ENCODE peak calls at places on chromosome 1, in nine cellular contexts. I, Z, D, L, T, B, M, Y and F are unnamed samples. For H3K36me3, the result is how much of the 10 kb centered on the place peaks cover.

GRCh38 chr1:115129071-115129640 is 39.9 kb upstream of the TSPAN2 start:
- DNase-seq in T (no peak), Y (no peak), B (no peak), D (no peak), Z (no peak), M (no peak), I (no peak), L (no peak), F (no peak)

GRCh38 chr1:199269241-199269640 is 630.4 kb downstream of the PTPRC start:
- DNase-seq in L (no peak), Y (no peak), Z (no peak), D (no peak), T (no peak), B (no peak), I (peak), M (no peak), F (no peak)

GRCh38 chr1:181732218-181732990 is 249.1 kb downstream of the CACNA1E start:
- DNase-seq in D (no peak), L (no peak), T (no peak), Y (no peak), B (no peak), I (no peak), M (no peak), Z (no peak), F (no peak)

GRCh38 chr1:167904641-167905040 is 9.3 kb downstream of the ADCY10 start:
- DNase-seq in I (peak), B (no peak), L (no peak), T (no peak), D (no peak), Y (no peak), M (peak), Z (no peak), F (peak)

GRCh38 chr1:15736035-15736665 is at the start of gene SLC25A34:
- DNase-seq in T (no peak), I (no peak), B (peak), M (no peak), D (peak), Z (no peak), Y (peak), L (no peak), F (no peak)

GRCh38 chr1:62131093-62131725 is 63.4 kb upstream of the L1TD1 start:
- DNase-seq in T (peak), D (peak), Y (no peak), I (peak), M (peak), L (no peak), Z (peak), B (no peak), F (no peak)

GRCh38 chr1:35876988-35877387 is 6.0 kb upstream of the AGO1 start:
- DNase-seq in T (no peak), M (peak), Z (no peak), D (no peak), Y (no peak), L (no peak), I (no peak), B (no peak), F (no peak)

GRCh38 chr1:228175316-228176023 is 9.9 kb downstream of the IBA57 start:
- DNase-seq in B (no peak), L (no peak), M (no peak), I (no peak), T (no peak), D (no peak), Y (no peak), Z (no peak), F (no peak)

GRCh38 chr1:225343618-225344017 is 84.2 kb downstream of the LBR start:
- DNase-seq in I (no peak), B (no peak), Y (no peak), M (peak), D (no peak), L (peak), T (peak), Z (no peak), F (no peak)

GRCh38 chr1:10730985-10731384 is 65.5 kb downstream of the CASZ1 start:
- DNase-seq in M (peak), Y (no peak), L (peak), T (no peak), I (peak), B (no peak), D (no peak), Z (no peak), F (peak)

GRCh38 chr1:51922040-51922439 is 43.5 kb upstream of the NRDC start:
- DNase-seq in Y (no peak), D (no peak), B (no peak), I (no peak), L (no peak), Z (no peak), M (no peak), T (no peak), F (no peak)

GRCh38 chr1:230067871-230068814 is 1.1 kb downstream of the GALNT2 start:
- DNase-seq in I (no peak), L (no peak), Y (peak), M (peak), D (peak), Z (no peak), T (peak), B (peak), F (no peak)
- TF ChIP-seq CTCF in I (peak), L (no peak), Y (peak), M (peak), D (no peak), Z (no peak), T (peak), B (no peak), F (peak)

DNA sequence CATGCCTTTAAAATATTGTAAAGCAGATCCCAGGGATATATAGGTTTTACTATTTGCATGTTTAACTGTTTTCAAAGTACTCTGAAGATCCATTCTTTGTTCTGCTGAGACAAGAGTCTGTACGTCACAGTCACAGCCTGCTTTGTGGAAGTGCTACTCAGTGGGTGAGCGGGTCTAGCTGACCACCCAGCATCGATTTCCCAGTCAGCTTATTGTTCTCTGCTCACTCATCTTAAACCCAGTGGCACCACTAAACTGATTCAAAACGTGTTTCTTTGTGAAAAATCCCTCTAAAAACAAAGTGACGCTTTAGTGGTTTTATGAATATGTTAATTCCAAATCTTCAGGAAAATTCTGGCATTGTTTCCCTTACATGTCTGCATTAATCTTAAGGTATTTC is 12.4 kb downstream of the PLPP3 start:
- DNase-seq in M (no peak), I (peak), Z (no peak), T (no peak), D (no peak), L (no peak), B (no peak), Y (no peak), F (no peak)
- H3K36me3 ChIP-seq in M (under half), I (under half), Z (under half), T (under half), D (under half), L (under half), B (under half), Y (under half), F (under half)

GRCh38 chr1:91871994-91872393 is 14.0 kb downstream of the TGFBR3 start:
- DNase-seq in Z (no peak), M (peak), B (no peak), Y (no peak), L (no peak), I (peak), D (no peak), T (no peak), F (no peak)
- H3K4me3 ChIP-seq in Z (no peak), M (no peak), B (no peak), Y (no peak), L (no peak), I (no peak), D (no peak), T (no peak), F (no peak)

DNA sequence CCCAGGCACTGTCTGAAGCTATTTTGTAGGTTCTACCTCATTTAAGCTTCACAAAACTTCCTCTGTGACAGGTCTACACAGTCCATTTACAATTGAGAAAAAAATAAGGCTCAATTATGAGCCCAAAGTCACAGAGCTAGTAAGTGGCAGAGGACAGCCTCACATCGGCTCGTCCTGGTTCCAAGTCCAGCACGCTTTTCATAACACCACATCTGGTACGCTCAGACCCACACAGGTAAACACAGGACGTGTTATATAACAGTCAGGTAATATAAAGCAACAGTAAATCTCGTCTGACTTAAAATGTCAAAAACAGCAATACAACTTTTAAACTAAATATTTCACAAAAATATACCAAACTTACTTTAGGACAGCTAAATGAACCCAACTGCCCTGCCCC is 13.1 kb downstream of the JAK1 start:
- DNase-seq in L (no peak), Y (no peak), Z (no peak), T (no peak), B (no peak), D (peak), I (no peak), M (no peak), F (no peak)
- TF ChIP-seq CTCF in L (no peak), Y (no peak), Z (no peak), T (no peak), B (no peak), D (no peak), I (no peak), M (no peak), F (no peak)

GRCh38 chr1:183126000-183126366 is 60.1 kb upstream of the LAMC2 start:
- DNase-seq in D (no peak), Z (no peak), L (no peak), Y (no peak), B (no peak), M (no peak), T (no peak), I (no peak), F (no peak)
- H3K36me3 ChIP-seq in D (under half), Z (under half), L (under half), Y (half or more), B (under half), M (under half), T (under half), I (half or more), F (under half)

DNA sequence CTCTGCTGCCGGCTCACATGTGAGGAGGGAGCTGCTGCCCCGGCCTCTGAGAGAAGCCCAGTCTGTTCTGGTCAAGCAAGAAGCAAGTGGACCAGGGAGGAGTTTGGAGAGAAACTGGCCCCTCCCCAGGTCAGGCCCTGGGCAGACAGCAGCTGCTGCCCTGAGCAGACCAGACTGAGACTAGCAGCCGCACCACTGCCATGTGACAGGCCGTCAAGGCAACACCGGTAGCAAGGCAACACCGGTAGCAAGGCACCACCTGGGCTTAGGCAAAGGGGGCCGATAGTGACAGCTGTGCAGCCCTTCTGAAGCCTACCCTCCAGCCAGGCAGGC is 50.3 kb downstream of the ARHGEF16 start:
- DNase-seq in B (no peak), D (no peak), Y (no peak), T (no peak), I (no peak), Z (no peak), L (no peak), M (no peak), F (no peak)
- H3K4me3 ChIP-seq in B (no peak), D (no peak), Y (no peak), T (no peak), I (no peak), Z (no peak), L (peak), M (no peak), F (no peak)

DNA sequence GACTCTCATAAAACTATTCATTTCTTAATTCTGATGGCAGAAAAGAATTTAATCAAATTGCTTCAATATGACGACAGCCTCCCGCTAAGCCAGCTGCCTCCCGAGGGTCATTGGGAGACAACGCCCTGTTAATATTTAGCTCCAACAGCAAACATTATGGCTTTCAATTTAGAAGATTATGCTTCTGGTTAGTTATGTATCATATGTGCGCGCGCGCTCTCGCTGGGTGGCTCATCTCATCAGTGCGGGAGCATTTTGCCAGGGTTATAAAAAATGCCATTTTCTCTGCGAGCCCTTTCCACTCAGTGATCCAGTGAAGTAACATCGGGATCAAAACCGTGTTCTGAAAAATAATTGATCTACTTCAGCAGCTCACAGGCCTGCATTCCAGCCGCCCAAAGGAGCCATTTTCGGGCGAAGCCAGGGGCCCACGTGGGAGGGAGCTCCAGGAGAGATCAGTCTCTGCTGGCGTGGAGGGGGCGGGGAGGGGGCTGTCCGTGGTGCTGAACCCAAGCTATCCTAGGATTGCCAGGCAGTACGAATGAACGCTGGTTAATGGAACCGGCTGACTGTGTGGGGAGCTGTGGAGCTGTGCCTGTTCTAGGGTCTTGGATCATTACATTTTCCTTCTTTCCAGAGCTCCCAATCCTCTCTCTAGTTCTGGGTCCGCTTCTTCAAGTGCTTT is 219.1 kb upstream of the ZC3H12A start:
- DNase-seq in Y (no peak), B (no peak), D (no peak), M (no peak), T (no peak), Z (no peak), L (no peak), I (no peak), F (no peak)
- TF ChIP-seq CTCF in Y (no peak), B (no peak), D (no peak), M (no peak), T (no peak), Z (no peak), L (no peak), I (no peak), F (no peak)

DNA sequence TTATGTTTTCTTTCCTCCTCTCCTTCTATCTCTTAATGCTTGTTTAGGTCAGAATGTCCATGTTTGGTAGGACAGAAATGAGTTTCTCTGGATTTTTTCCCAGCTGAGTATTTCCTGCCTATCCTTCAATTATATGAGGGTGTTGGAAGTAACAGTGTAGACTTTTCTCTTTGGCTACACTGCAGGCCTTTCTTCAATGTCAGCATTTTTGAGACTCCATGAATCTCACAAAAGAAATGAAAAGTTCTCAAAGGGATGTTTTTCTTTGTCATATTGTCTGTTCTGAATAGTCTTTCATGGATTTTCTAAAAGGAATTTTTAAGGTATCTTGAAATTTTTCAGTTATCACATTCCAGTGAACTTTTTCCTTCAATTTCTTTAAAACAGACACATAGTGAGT is 124.2 kb downstream of the MACF1 start:
- DNase-seq in Y (no peak), D (no peak), I (peak), M (no peak), Z (no peak), L (no peak), B (no peak), T (no peak), F (no peak)
- H3K36me3 ChIP-seq in Y (half or more), D (half or more), I (half or more), M (under half), Z (under half), L (under half), B (under half), T (under half), F (under half)

DNA sequence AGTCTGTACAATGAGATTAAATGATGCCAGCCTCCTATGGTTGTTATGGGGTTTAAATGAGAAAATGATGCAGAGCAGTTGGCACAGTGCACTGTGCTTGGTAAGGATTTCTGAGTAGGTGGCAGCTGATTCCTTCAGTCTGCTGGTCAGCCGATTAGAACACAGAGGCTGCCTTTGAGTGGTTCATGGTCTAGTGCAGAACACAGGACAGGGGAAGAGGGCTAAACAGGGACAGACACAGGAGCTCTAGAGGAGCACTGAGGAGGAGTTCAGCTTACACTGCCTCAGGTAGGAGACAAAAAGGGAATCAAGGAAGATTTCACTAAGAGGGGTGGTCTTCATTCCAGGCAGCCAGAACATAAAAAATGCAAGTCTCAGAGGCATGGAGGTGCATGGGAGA is 1.4 kb downstream of the TIE1 start:
- DNase-seq in B (peak), L (no peak), D (no peak), M (no peak), Z (no peak), Y (no peak), T (no peak), I (no peak), F (no peak)
- H3K4me3 ChIP-seq in B (peak), L (no peak), D (no peak), M (no peak), Z (no peak), Y (peak), T (no peak), I (no peak), F (no peak)

GRCh38 chr1:145855426-145855948 is 3.4 kb downstream of the PIAS3 start:
- DNase-seq in B (no peak), Z (no peak), M (no peak), I (no peak), Y (no peak), T (no peak), L (no peak), D (no peak), F (no peak)
- TF ChIP-seq CTCF in B (no peak), Z (no peak), M (peak), I (peak), Y (no peak), T (peak), L (no peak), D (no peak), F (peak)